ENCODE peak calls at places on chromosome 21, in six cellular contexts. V, C, D, S, E and A are unnamed samples.

GRCh38 chr21:33843216-33843615 is 72.4 kb downstream of the ATP5PO start:
- DNase-seq in V (no peak), S (no peak), C (no peak), D (no peak), E (no peak), A (no peak)

GRCh38 chr21:38148046-38148445 is 108.7 kb upstream of the KCNJ15 start:
- DNase-seq in C (no peak), V (no peak), E (peak; percentile 26), D (no peak), S (no peak), A (no peak)

GRCh38 chr21:22554690-22555316 is 1556.6 kb downstream of the NCAM2 start:
- DNase-seq in D (no peak), E (no peak), C (no peak), V (no peak), S (no peak), A (no peak)

GRCh38 chr21:22791986-22792560 is 1793.9 kb downstream of the NCAM2 start:
- DNase-seq in S (peak; percentile 50), E (peak; percentile 88), C (no peak), D (peak; percentile 37), V (peak; percentile 27), A (no peak)

GRCh38 chr21:15617968-15618367 is 111.8 kb upstream of the USP25 start:
- DNase-seq in D (peak; percentile 31), V (no peak), S (peak; percentile 54), E (no peak), C (peak; percentile 16), A (no peak)

GRCh38 chr21:45021428-45022347 is 52.7 kb upstream of the ADARB1 start:
- DNase-seq in D (no peak), S (no peak), E (no peak), C (no peak), V (no peak), A (peak; percentile 60)

GRCh38 chr21:36751383-36751782 is 52.5 kb downstream of the SIM2 start:
- DNase-seq in C (no peak), S (no peak), V (no peak), E (no peak), D (no peak), A (no peak)

GRCh38 chr21:22260274-22260673 is 1262.1 kb downstream of the NCAM2 start:
- DNase-seq in D (no peak), E (no peak), C (no peak), V (no peak), S (no peak), A (no peak)

GRCh38 chr21:37670883-37671282 is 245.4 kb downstream of the KCNJ6 start:
- DNase-seq in E (no peak), D (no peak), S (peak; percentile 49), C (no peak), V (no peak), A (no peak)

GRCh38 chr21:34126269-34126668 is 52.9 kb downstream of the MRPS6 start:
- DNase-seq in C (no peak), S (no peak), D (peak; percentile 15), E (no peak), V (peak; percentile 62), A (no peak)

GRCh38 chr21:41744028-41744940 is 22.6 kb downstream of the RIPK4 start:
- DNase-seq in C (no peak), E (no peak), D (no peak), S (no peak), V (no peak), A (peak; percentile 53)

GRCh38 chr21:42358261-42358660 is 7.5 kb upstream of the TFF2 start:
- DNase-seq in E (no peak), D (no peak), V (no peak), C (no peak), S (no peak), A (peak; percentile 26)

GRCh38 chr21:38303300-38303699 is 46.5 kb downstream of the KCNJ15 start:
- DNase-seq in V (no peak), D (peak; percentile 93), C (peak; percentile 46), E (no peak), S (peak; percentile 41), A (no peak)

GRCh38 chr21:17612565-17613241 is at the start of gene BTG3:
- DNase-seq in S (peak; percentile 85), C (peak; percentile 81), E (peak; percentile 48), D (peak; percentile 82), V (peak; percentile 80), A (peak; percentile 94)

GRCh38 chr21:21366277-21366676 is 368.1 kb downstream of the NCAM2 start:
- DNase-seq in D (no peak), C (no peak), V (no peak), E (no peak), S (no peak), A (no peak)

GRCh38 chr21:29335720-29336119 is 37.0 kb downstream of the BACH1 start:
- DNase-seq in V (no peak), E (no peak), S (no peak), C (no peak), D (peak; percentile 8), A (no peak)

GRCh38 chr21:30979054-30979453 is 59.2 kb downstream of the KRTAP19-8 start:
- DNase-seq in V (no peak), D (no peak), C (no peak), E (no peak), S (no peak), A (no peak)

GRCh38 chr21:39022901-39023693 is 160.2 kb downstream of the PSMG1 start:
- DNase-seq in V (no peak), C (no peak), E (no peak), D (peak; percentile 26), S (peak; percentile 56), A (peak; percentile 97)

GRCh38 chr21:44900559-44901251 is 20.0 kb downstream of the ITGB2 start:
- DNase-seq in D (no peak), V (no peak), C (no peak), S (no peak), E (no peak), A (peak; percentile 68)

GRCh38 chr21:41345934-41346685 is 15.7 kb upstream of the MX2 start:
- DNase-seq in V (no peak), D (no peak), C (no peak), E (no peak), S (peak; percentile 9), A (no peak)

GRCh38 chr21:46532080-46532479 is 72.8 kb downstream of the S100B start:
- DNase-seq in S (no peak), E (no peak), V (peak; percentile 38), D (no peak), C (no peak), A (no peak)

GRCh38 chr21:34202553-34203332 is 129.4 kb downstream of the MRPS6 start:
- DNase-seq in C (no peak), S (no peak), D (no peak), V (no peak), E (no peak), A (peak; percentile 87)

GRCh38 chr21:17538576-17538975 is 25.7 kb downstream of the CXADR start:
- DNase-seq in V (no peak), S (no peak), D (no peak), C (no peak), E (no peak), A (no peak)

GRCh38 chr21:36749935-36750578 is 51.1 kb downstream of the SIM2 start:
- DNase-seq in V (no peak), E (no peak), S (no peak), C (no peak), D (no peak), A (no peak)

GRCh38 chr21:36788116-36788515 is 89.2 kb downstream of the SIM2 start:
- DNase-seq in E (no peak), V (no peak), C (peak; percentile 77), D (peak; percentile 40), S (peak; percentile 82), A (peak; percentile 89)

GRCh38 chr21:45403825-45404725 is 890 bp upstream of the COL18A1 start:
- DNase-seq in D (no peak), V (no peak), S (no peak), C (peak; percentile 60), E (no peak), A (peak; percentile 84)

GRCh38 chr21:38293113-38293512 is 36.3 kb downstream of the KCNJ15 start:
- DNase-seq in V (no peak), C (no peak), S (no peak), D (no peak), E (no peak), A (peak; percentile 88)

GRCh38 chr21:42592156-42592820 is 61.1 kb upstream of the PDE9A start:
- DNase-seq in C (no peak), V (no peak), D (no peak), S (no peak), E (no peak), A (no peak)

GRCh38 chr21:27532081-27532480 is 565.2 kb upstream of the ADAMTS5 start:
- DNase-seq in V (no peak), C (peak; percentile 7), S (peak; percentile 66), E (peak; percentile 82), D (peak; percentile 10), A (no peak)

GRCh38 chr21:42611852-42612251 is 41.6 kb upstream of the PDE9A start:
- DNase-seq in E (no peak), C (no peak), D (no peak), S (no peak), V (no peak), A (no peak)

GRCh38 chr21:32757804-32758203 is 13.8 kb downstream of the PAXBP1 start:
- DNase-seq in D (no peak), C (no peak), E (no peak), S (no peak), V (no peak), A (no peak)

GRCh38 chr21:42737969-42738590 is 84.7 kb downstream of the PDE9A start:
- DNase-seq in V (peak; percentile 61), D (no peak), E (no peak), C (no peak), S (no peak), A (peak; percentile 88)